ENCODE peak calls at places on chromosomes 1 and 21, in seven cellular contexts. I is tibial nerve, T is thyroid gland, U is transverse colon, B is A549, R is sigmoid colon, F is spleen. X is an unnamed sample.
A peak's percentile ranks its signal among the peaks of the same experiment; 100 is the strongest.

GRCh38 chr1:103123321-103123720 is 15.0 kb upstream of the COL11A1 start:
- DNase-seq in I (no peak), T (no peak), U (no peak), B (no peak), R (no peak), F (no peak), X (no peak)

GRCh38 chr1:226447932-226448670 is 40.2 kb upstream of the PARP1 start:
- DNase-seq in I (no peak), T (no peak), U (no peak), B (no peak), R (no peak), F (no peak), X (no peak)

GRCh38 chr1:182430263-182431068 is 19.5 kb upstream of the RGSL1 start:
- DNase-seq in I (no peak), T (no peak), U (no peak), B (no peak), R (no peak), F (no peak), X (no peak)

GRCh38 chr1:224666911-224667310 is 50.8 kb downstream of the CNIH3 start:
- DNase-seq in I (no peak), T (no peak), U (no peak), B (no peak), R (no peak), F (no peak), X (no peak)

GRCh38 chr1:169003864-169004516 is 102.5 kb upstream of the ATP1B1 start:
- DNase-seq in I (no peak), T (peak; percentile 89), U (peak; percentile 26), B (peak; percentile 23), R (peak; percentile 71), F (no peak), X (no peak)

GRCh38 chr1:214186118-214186517 is 94.8 kb upstream of the SMYD2 start:
- DNase-seq in I (no peak), T (no peak), U (no peak), B (no peak), R (no peak), F (no peak), X (no peak)

GRCh38 chr1:18818036-18818435 is 41.4 kb downstream of the TAS1R2 start:
- DNase-seq in I (no peak), T (no peak), U (no peak), B (no peak), R (no peak), F (no peak), X (no peak)

GRCh38 chr1:218524986-218525385 is 179.8 kb downstream of the TGFB2 start:
- DNase-seq in I (no peak), T (peak; percentile 17), U (no peak), B (no peak), R (no peak), F (no peak), X (no peak)

GRCh38 chr1:245173446-245174178 is 18.8 kb downstream of the KIF26B start:
- DNase-seq in I (no peak), T (peak; percentile 4), U (peak; percentile 18), B (no peak), R (peak; percentile 71), F (no peak), X (no peak)

GRCh38 chr1:111882537-111882936 is 106.9 kb downstream of the KCND3 start:
- DNase-seq in I (no peak), T (no peak), U (no peak), B (no peak), R (no peak), F (no peak), X (no peak)

GRCh38 chr21:27759091-27759659 is 792.3 kb upstream of the ADAMTS5 start:
- DNase-seq in I (no peak), T (no peak), U (peak; percentile 47), B (no peak), R (no peak), F (no peak), X (no peak)

GRCh38 chr1:116333171-116334014 is 39.7 kb upstream of the ATP1A1 start:
- DNase-seq in I (no peak), T (peak; percentile 52), U (no peak), B (no peak), R (no peak), F (no peak), X (no peak)

GRCh38 chr1:114152211-114153050 is 1.2 kb downstream of the SYT6 start:
- DNase-seq in I (no peak), T (peak; percentile 40), U (peak; percentile 27), B (peak; percentile 1), R (peak; percentile 75), F (peak; percentile 77), X (peak; percentile 10)

GRCh38 chr1:46150085-46150484 is 17.7 kb upstream of the PIK3R3 start:
- DNase-seq in I (no peak), T (no peak), U (no peak), B (no peak), R (no peak), F (no peak), X (no peak)

DNA sequence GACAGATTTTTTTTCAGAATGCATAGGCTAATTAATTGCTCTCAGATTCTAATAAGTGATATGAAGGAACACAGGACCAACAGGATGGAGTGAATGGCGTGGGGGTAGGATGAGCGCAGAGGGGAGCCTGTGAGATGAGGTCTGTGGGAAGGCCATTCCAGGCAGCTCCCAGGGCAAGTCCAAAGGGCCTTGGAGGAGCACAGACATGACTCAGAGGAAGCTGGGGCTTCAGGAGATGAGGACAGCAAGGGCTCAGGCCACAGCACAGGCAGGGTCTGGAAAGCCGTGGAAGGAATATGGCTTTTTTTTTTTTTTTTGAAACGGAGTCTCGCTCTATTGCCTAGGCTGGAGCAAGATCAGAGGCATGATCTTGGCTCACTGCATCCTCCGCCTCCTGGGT is 35.1 kb downstream of the FMN2 start:
- DNase-seq in I (no peak), T (no peak), U (no peak), B (no peak), R (no peak), F (no peak), X (no peak)
- H3K4me3 ChIP-seq in I (no peak overlapping the region), T (no peak overlapping the region), U (no peak overlapping the region), B (no peak overlapping the region), R (no peak overlapping the region), F (no peak overlapping the region), X (no peak overlapping the region)

DNA sequence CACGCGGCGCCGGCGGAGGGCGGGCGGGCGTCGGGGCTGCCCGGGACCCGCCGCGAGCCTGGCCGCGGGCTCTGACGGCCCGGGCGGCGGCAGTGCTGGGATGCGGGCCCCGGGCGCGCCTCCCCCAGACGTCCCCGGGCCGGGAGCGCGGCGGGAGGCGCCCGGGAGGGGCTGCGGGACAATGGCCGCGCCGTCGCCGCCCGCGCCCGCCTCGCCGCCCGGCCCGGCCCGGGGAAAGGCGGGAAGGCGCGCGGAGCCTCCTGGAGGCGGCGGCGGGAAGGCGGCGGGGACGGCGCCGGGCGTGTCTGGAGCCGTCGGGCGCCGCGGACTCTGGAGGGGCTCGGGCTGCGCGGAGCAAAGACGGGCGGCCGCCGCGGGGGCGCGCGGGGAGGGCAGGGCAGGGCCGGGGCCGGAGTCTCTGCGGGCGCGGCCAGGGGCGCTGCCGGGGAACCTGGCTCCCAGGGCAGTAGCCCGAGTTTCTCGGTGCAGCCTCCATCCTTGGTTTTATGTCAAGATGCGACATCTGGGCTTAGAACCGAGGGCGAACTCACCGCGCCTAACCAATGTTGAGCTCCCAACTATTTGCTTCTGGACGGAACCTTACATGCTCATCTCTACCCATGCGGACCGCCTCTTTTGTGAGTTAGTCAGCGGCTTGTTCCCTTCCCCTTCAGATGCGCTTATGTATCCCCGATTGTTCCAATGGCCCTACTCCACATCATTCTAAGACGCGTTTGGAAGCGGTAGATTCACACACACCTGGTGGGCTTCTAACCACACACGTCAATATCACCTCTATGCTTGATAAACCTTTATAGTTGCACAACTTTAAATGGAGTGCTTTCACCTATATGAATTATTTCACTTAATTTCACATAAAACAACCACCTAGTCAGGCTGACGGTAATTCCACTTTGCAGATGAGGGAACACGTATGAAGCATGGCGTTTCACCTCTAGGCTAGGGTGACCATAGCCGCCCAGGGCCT is 651 bp downstream of the ZBTB8A start:
- DNase-seq in I (no peak), T (peak; percentile 33), U (peak; percentile 44), B (peak; percentile 37), R (peak; percentile 59), F (no peak), X (peak; percentile 6)
- TF ChIP-seq POLR2A in I (no peak), T (peak; percentile 20), U (no peak), B (no peak), R (no peak), F (no peak), X (no peak)

DNA sequence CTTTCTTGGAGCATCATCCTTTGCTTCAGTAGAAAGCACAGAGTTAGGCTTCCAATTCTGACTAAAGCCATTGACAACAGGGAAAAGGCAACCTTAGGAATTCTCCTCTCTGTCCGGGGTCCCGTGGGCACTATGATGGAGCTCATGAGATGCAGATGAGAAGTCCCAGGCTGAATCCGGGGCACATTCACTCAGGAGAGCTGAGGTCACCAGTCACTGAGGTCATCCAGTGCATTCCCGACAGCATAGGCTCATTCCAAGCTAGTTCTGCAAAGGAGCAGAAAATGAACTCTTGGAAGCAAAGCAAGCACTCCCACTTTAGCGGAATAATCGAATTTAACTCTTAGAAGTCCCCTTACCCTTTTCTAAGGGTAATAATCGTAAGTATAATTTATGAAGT is 6.8 kb downstream of the CR1 start:
- DNase-seq in I (no peak), T (no peak), U (no peak), B (no peak), R (no peak), F (no peak), X (no peak)
- H3K4me3 ChIP-seq in I (no peak overlapping the region), T (no peak overlapping the region), U (no peak overlapping the region), B (no peak overlapping the region), R (no peak overlapping the region), F (no peak overlapping the region), X (no peak overlapping the region)

GRCh38 chr1:109493805-109494539 is at the start of gene CYB561D1:
- DNase-seq in I (peak; percentile 77), T (peak; percentile 88), U (peak; percentile 90), B (peak; percentile 78), R (peak; percentile 92), F (peak; percentile 98), X (peak; percentile 76)
- TF ChIP-seq POLR2A in I (no peak), T (peak; percentile 68), U (peak; percentile 81), B (peak; percentile 66), R (no peak), F (no peak), X (peak; percentile 42)

GRCh38 chr1:63870152-63870551 is 96.3 kb downstream of the ROR1 start:
- DNase-seq in I (no peak), T (no peak), U (no peak), B (no peak), R (no peak), F (no peak), X (no peak)
- H3K4me3 ChIP-seq in I (no peak overlapping the region), T (no peak overlapping the region), U (no peak overlapping the region), B (no peak overlapping the region), R (no peak overlapping the region), F (no peak overlapping the region), X (no peak overlapping the region)

DNA sequence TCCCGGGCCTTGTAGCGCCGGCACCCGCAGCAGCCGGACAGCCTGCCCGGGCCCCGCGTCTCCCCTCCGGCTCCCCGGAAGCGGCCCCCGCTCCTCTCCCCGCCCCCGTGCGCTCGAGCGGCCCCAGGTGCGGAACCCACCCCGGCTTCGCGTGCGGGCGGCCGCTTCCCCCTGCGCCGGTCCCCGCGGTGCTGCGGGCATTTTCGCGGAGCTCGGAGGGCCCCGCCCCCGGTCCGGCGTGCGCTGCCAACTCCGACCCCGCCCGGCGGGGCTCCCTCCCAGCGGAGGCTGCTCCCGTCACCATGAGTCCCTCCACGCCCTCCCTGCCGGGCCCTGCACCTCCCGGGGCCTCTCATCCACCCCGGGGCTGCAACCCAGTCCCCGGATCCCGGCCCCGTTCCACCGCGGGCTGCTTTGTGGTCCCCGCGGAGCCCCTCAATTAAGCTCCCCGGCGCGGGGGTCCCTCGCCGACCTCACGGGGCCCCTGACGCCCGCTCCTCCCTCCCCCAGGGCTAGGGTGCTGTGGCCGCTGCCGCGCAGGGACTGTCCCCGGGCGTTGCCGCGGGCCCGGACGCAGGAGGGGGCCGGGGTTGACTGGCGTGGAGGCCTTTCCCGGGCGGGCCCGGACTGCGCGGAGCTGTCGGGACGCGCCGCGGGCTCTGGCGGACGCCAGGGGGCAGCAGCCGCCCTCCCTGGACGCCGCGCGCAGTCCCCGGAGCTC is 159.4 kb downstream of the RUNX1 start:
- DNase-seq in I (peak; percentile 54), T (peak; percentile 66), U (peak; percentile 85), B (peak; percentile 61), R (peak; percentile 86), F (peak; percentile 97), X (peak; percentile 66)
- TF ChIP-seq POLR2A in I (no peak), T (no peak), U (no peak), B (no peak), R (no peak), F (no peak), X (peak; percentile 25)